ENCODE peak calls at places on chromosomes 2 and 18, in six cellular contexts. X is activated CD4-positive, alpha-beta T cell treated with anti-CD3 and anti-CD28 coated beads, Interleukin-2, amount 50 U/mL, for 1 hour; F is GM13976; H is astrocyte of the cerebellum; O is PC-9; Z is Right ventricle myocardium inferior. Y is an unnamed sample.

GRCh38 chr2:172082944-172083718 is 2.2 kb upstream of the DLX1 start:
- DNase-seq in X (no peak), F (peak), H (no peak), O (no peak), Z (peak), Y (no peak)

GRCh38 chr2:56587456-56587855 is 403.7 kb downstream of the CCDC85A start:
- DNase-seq in X (no peak), F (no peak), H (no peak), O (no peak), Z (no peak), Y (no peak)

GRCh38 chr2:61889212-61889956 is 928 bp upstream of the CCT4 start:
- DNase-seq in X (no peak), F (no peak), H (no peak), O (no peak), Z (no peak), Y (no peak)

GRCh38 chr2:202019689-202020450 is 13.8 kb upstream of the FZD7 start:
- DNase-seq in X (no peak), F (no peak), H (no peak), O (no peak), Z (no peak), Y (no peak)

GRCh38 chr2:17981936-17982335 is 103.5 kb downstream of the KCNS3 start:
- DNase-seq in X (no peak), F (no peak), H (no peak), O (no peak), Z (no peak), Y (no peak)

GRCh38 chr2:189574793-189575475 is 5.7 kb downstream of the SLC40A1 start:
- DNase-seq in X (peak), F (no peak), H (no peak), O (no peak), Z (no peak), Y (no peak)

GRCh38 chr2:45494275-45494977 is 116.6 kb downstream of the SRBD1 start:
- DNase-seq in X (no peak), F (peak), H (peak), O (peak), Z (no peak), Y (peak)

GRCh38 chr2:15918761-15919356 is 21.5 kb upstream of the MYCN start:
- DNase-seq in X (no peak), F (no peak), H (no peak), O (no peak), Z (no peak), Y (no peak)

GRCh38 chr18:9735879-9736278 is 27.8 kb downstream of the RAB31 start:
- DNase-seq in X (no peak), F (no peak), H (no peak), O (no peak), Z (peak), Y (no peak)

GRCh38 chr2:12325806-12326205 is 390.9 kb upstream of the TRIB2 start:
- DNase-seq in X (no peak), F (no peak), H (no peak), O (peak), Z (no peak), Y (no peak)

GRCh38 chr18:76437011-76437410 is 58.0 kb downstream of the ZNF516 start:
- DNase-seq in X (no peak), F (no peak), H (no peak), O (no peak), Z (no peak), Y (no peak)

GRCh38 chr18:8627107-8627472 is 17.9 kb downstream of the RAB12 start:
- DNase-seq in X (no peak), F (no peak), H (no peak), O (no peak), Z (no peak), Y (no peak)

GRCh38 chr2:118268268-118268667 is 180.0 kb downstream of the INSIG2 start:
- DNase-seq in X (no peak), F (no peak), H (no peak), O (no peak), Z (no peak), Y (no peak)

GRCh38 chr2:18479901-18480369 is 80.5 kb downstream of the RDH14 start:
- DNase-seq in X (no peak), F (no peak), H (no peak), O (no peak), Z (peak), Y (no peak)

GRCh38 chr2:86397989-86398388 is 43.2 kb upstream of the KDM3A start:
- DNase-seq in X (no peak), F (peak), H (no peak), O (no peak), Z (no peak), Y (no peak)

GRCh38 chr2:71991397-71991796 is 156.3 kb downstream of the CYP26B1 start:
- DNase-seq in X (no peak), F (no peak), H (no peak), O (no peak), Z (no peak), Y (no peak)

GRCh38 chr2:24359701-24360049 is 661 bp downstream of the ITSN2 start:
- DNase-seq in X (peak), F (no peak), H (no peak), O (no peak), Z (no peak), Y (no peak)

GRCh38 chr2:1685957-1686783 is 58.1 kb downstream of the PXDN start:
- DNase-seq in X (no peak), F (no peak), H (no peak), O (peak), Z (no peak), Y (no peak)

GRCh38 chr18:35861367-35862114 is 110.9 kb upstream of the RMP24 start:
- DNase-seq in X (no peak), F (no peak), H (no peak), O (no peak), Z (peak), Y (no peak)

GRCh38 chr2:74004212-74005182 is 19.8 kb downstream of the TET3 start:
- DNase-seq in X (no peak), F (no peak), H (no peak), O (no peak), Z (no peak), Y (no peak)

GRCh38 chr18:74334242-74334893 is 18.7 kb downstream of the C18orf63 start:
- DNase-seq in X (no peak), F (no peak), H (no peak), O (no peak), Z (no peak), Y (no peak)

GRCh38 chr18:32010124-32010745 is 8.4 kb upstream of the RNF125 start:
- DNase-seq in X (no peak), F (no peak), H (no peak), O (no peak), Z (no peak), Y (no peak)

GRCh38 chr18:68722807-68723206 is 7.9 kb upstream of the TMX3 start:
- DNase-seq in X (no peak), F (no peak), H (no peak), O (no peak), Z (no peak), Y (no peak)

GRCh38 chr2:120291464-120292311 is 39.0 kb downstream of the RALB start:
- DNase-seq in X (no peak), F (no peak), H (no peak), O (peak), Z (no peak), Y (no peak)

GRCh38 chr2:226048625-226049024 is 649.1 kb downstream of the NYAP2 start:
- DNase-seq in X (no peak), F (no peak), H (peak), O (peak), Z (no peak), Y (peak)

GRCh38 chr2:210170442-210171303 is 536 bp downstream of the KANSL1L start:
- DNase-seq in X (peak), F (peak), H (peak), O (peak), Z (peak), Y (peak)

GRCh38 chr2:64952113-64952895 is 36.9 kb upstream of the SLC1A4 start:
- DNase-seq in X (no peak), F (no peak), H (no peak), O (no peak), Z (no peak), Y (no peak)

GRCh38 chr2:59575191-59575590 is 978.3 kb downstream of the BCL11A start:
- DNase-seq in X (no peak), F (no peak), H (no peak), O (no peak), Z (no peak), Y (no peak)

GRCh38 chr2:118457956-118458355 is 369.7 kb downstream of the INSIG2 start:
- DNase-seq in X (no peak), F (no peak), H (no peak), O (no peak), Z (no peak), Y (no peak)

GRCh38 chr2:168920504-168921157 is 19.5 kb downstream of the G6PC2 start:
- DNase-seq in X (no peak), F (peak), H (peak), O (no peak), Z (no peak), Y (no peak)

GRCh38 chr18:8797206-8797605 is 91.8 kb downstream of the MTCL1 start:
- DNase-seq in X (no peak), F (no peak), H (no peak), O (peak), Z (no peak), Y (no peak)

GRCh38 chr2:65416321-65416720 is 16.1 kb downstream of the SPRED2 start:
- DNase-seq in X (no peak), F (no peak), H (no peak), O (no peak), Z (no peak), Y (no peak)

GRCh38 chr2:26892916-26893524 is 45.1 kb downstream of the DPYSL5 start:
- DNase-seq in X (no peak), F (no peak), H (no peak), O (no peak), Z (no peak), Y (no peak)

GRCh38 chr2:101125374-101125773 is 25.8 kb downstream of the TBC1D8 start:
- DNase-seq in X (no peak), F (no peak), H (no peak), O (peak), Z (no peak), Y (peak)

GRCh38 chr2:54902763-54903162 is 147.5 kb downstream of the RTN4 start:
- DNase-seq in X (no peak), F (no peak), H (no peak), O (no peak), Z (no peak), Y (no peak)

GRCh38 chr2:136407113-136407951 is 289.4 kb upstream of the CXCR4 start:
- DNase-seq in X (no peak), F (no peak), H (no peak), O (no peak), Z (no peak), Y (no peak)

GRCh38 chr2:109659356-109660045 is 45.3 kb downstream of the SOWAHC start:
- DNase-seq in X (no peak), F (no peak), H (no peak), O (no peak), Z (no peak), Y (no peak)

GRCh38 chr18:55588876-55589595 is 1.0 kb upstream of the TCF4 start:
- DNase-seq in X (no peak), F (peak), H (no peak), O (no peak), Z (no peak), Y (no peak)

GRCh38 chr2:54041135-54041534 is 70.3 kb upstream of the PSME4 start:
- DNase-seq in X (no peak), F (no peak), H (no peak), O (no peak), Z (no peak), Y (no peak)

Y was measured in retinal pigment epithelial cell.